ENCODE peak calls at places on chromosomes 11 and 22, in five cellular contexts. One of them, this sample, is unnamed.

GRCh38 chr11:71566081-71566620 is 788 bp downstream of the KRTAP5-10 start:
- DNase-seq in pancreas: no peak
- DNase-seq in activated gamma-delta T cell treated with anti-CD3 and anti-CD28 coated beads, Interleukin-2, amount 50 U/mL, for 16 hours: no peak
- DNase-seq in LoVo: no peak
- DNase-seq in ovary: no peak
- DNase-seq in this sample: no peak

GRCh38 chr11:134252539-134253188 is 488 bp downstream of the THYN1 start:
- DNase-seq in activated gamma-delta T cell treated with anti-CD3 and anti-CD28 coated beads, Interleukin-2, amount 50 U/mL, for 16 hours: no peak
- DNase-seq in ovary: peak; percentile 31
- DNase-seq in pancreas: no peak
- DNase-seq in LoVo: no peak
- DNase-seq in this sample: no peak

GRCh38 chr11:3131330-3131941 is 33.7 kb downstream of the OSBPL5 start:
- DNase-seq in activated gamma-delta T cell treated with anti-CD3 and anti-CD28 coated beads, Interleukin-2, amount 50 U/mL, for 16 hours: no peak
- DNase-seq in ovary: no peak
- DNase-seq in LoVo: no peak
- DNase-seq in pancreas: no peak
- DNase-seq in this sample: no peak

GRCh38 chr11:118434123-118434552 is 2.2 kb upstream of the KMT2A start:
- DNase-seq in activated gamma-delta T cell treated with anti-CD3 and anti-CD28 coated beads, Interleukin-2, amount 50 U/mL, for 16 hours: no peak
- DNase-seq in LoVo: no peak
- DNase-seq in pancreas: no peak
- DNase-seq in ovary: no peak
- DNase-seq in this sample: no peak

GRCh38 chr11:34728609-34729008 is 107.7 kb downstream of the EHF start:
- DNase-seq in pancreas: no peak
- DNase-seq in activated gamma-delta T cell treated with anti-CD3 and anti-CD28 coated beads, Interleukin-2, amount 50 U/mL, for 16 hours: no peak
- DNase-seq in LoVo: no peak
- DNase-seq in ovary: no peak
- DNase-seq in this sample: no peak

GRCh38 chr11:28838741-28839140 is 730.6 kb downstream of the METTL15 start:
- DNase-seq in ovary: no peak
- DNase-seq in pancreas: no peak
- DNase-seq in LoVo: no peak
- DNase-seq in activated gamma-delta T cell treated with anti-CD3 and anti-CD28 coated beads, Interleukin-2, amount 50 U/mL, for 16 hours: no peak
- DNase-seq in this sample: no peak

GRCh38 chr11:92696076-92696475 is 273.4 kb upstream of the MTNR1B start:
- DNase-seq in LoVo: no peak
- DNase-seq in activated gamma-delta T cell treated with anti-CD3 and anti-CD28 coated beads, Interleukin-2, amount 50 U/mL, for 16 hours: no peak
- DNase-seq in ovary: no peak
- DNase-seq in pancreas: no peak
- DNase-seq in this sample: no peak

GRCh38 chr11:32571039-32571438 is 12.6 kb upstream of the EIF3M start:
- DNase-seq in ovary: no peak
- DNase-seq in activated gamma-delta T cell treated with anti-CD3 and anti-CD28 coated beads, Interleukin-2, amount 50 U/mL, for 16 hours: no peak
- DNase-seq in pancreas: no peak
- DNase-seq in LoVo: no peak
- DNase-seq in this sample: no peak

GRCh38 chr22:25627271-25627848 is 62.9 kb downstream of the GRK3 start:
- DNase-seq in ovary: no peak
- DNase-seq in activated gamma-delta T cell treated with anti-CD3 and anti-CD28 coated beads, Interleukin-2, amount 50 U/mL, for 16 hours: no peak
- DNase-seq in LoVo: no peak
- DNase-seq in pancreas: no peak
- DNase-seq in this sample: no peak

GRCh38 chr22:22403771-22404170 is 104.8 kb downstream of the ZNF280B start:
- DNase-seq in pancreas: no peak
- DNase-seq in LoVo: no peak
- DNase-seq in activated gamma-delta T cell treated with anti-CD3 and anti-CD28 coated beads, Interleukin-2, amount 50 U/mL, for 16 hours: no peak
- DNase-seq in ovary: no peak
- DNase-seq in this sample: no peak

GRCh38 chr22:16949561-16949960 is 58.5 kb downstream of the GAB4 start:
- DNase-seq in ovary: no peak
- DNase-seq in pancreas: no peak
- DNase-seq in LoVo: no peak
- DNase-seq in activated gamma-delta T cell treated with anti-CD3 and anti-CD28 coated beads, Interleukin-2, amount 50 U/mL, for 16 hours: no peak
- DNase-seq in this sample: no peak

GRCh38 chr11:44638032-44638431 is 72.6 kb downstream of the CD82 start:
- DNase-seq in ovary: no peak
- DNase-seq in pancreas: no peak
- DNase-seq in LoVo: no peak
- DNase-seq in activated gamma-delta T cell treated with anti-CD3 and anti-CD28 coated beads, Interleukin-2, amount 50 U/mL, for 16 hours: no peak
- DNase-seq in this sample: no peak

GRCh38 chr11:107988397-107989158 is 20.1 kb upstream of the CUL5 start:
- DNase-seq in ovary: no peak
- DNase-seq in pancreas: no peak
- DNase-seq in LoVo: no peak
- DNase-seq in activated gamma-delta T cell treated with anti-CD3 and anti-CD28 coated beads, Interleukin-2, amount 50 U/mL, for 16 hours: no peak
- DNase-seq in this sample: no peak

This sample was measured in MM.1S.